ENCODE peak calls at places on chromosome 19, in eight cellular contexts. B, V, N, T, O, I, L and J are unnamed samples.

GRCh38 chr19:10660346-10660745 is 6.2 kb downstream of the ILF3 start:
- DNase-seq in B (no peak), V (no peak), N (no peak), T (no peak), O (no peak), I (no peak), L (no peak), J (no peak)

GRCh38 chr19:19062454-19063182 is 1.2 kb upstream of the SLC25A42 start:
- DNase-seq in B (peak; percentile 61), V (no peak), N (no peak), T (no peak), O (no peak), I (no peak), L (no peak), J (no peak)

GRCh38 chr19:725461-726089 is 16.8 kb downstream of the PALM start:
- DNase-seq in B (no peak), V (no peak), N (no peak), T (no peak), O (no peak), I (no peak), L (no peak), J (no peak)

GRCh38 chr19:46069841-46070341 is 29.1 kb upstream of the IGFL4 start:
- DNase-seq in B (no peak), V (no peak), N (no peak), T (no peak), O (no peak), I (no peak), L (no peak), J (no peak)

GRCh38 chr19:39752795-39753194 is 15.0 kb upstream of the CLC start:
- DNase-seq in B (no peak), V (no peak), N (no peak), T (no peak), O (no peak), I (no peak), L (no peak), J (no peak)

GRCh38 chr19:3537101-3537437 is 1.9 kb upstream of the TEKTIP1 start:
- DNase-seq in B (no peak), V (no peak), N (no peak), T (no peak), O (no peak), I (no peak), L (no peak), J (no peak)

GRCh38 chr19:8528500-8528899 is 14.5 kb upstream of the ZNF414 start:
- DNase-seq in B (no peak), V (no peak), N (no peak), T (no peak), O (no peak), I (no peak), L (no peak), J (no peak)

GRCh38 chr19:16258440-16258903 is 60.8 kb downstream of the AP1M1 start:
- DNase-seq in B (no peak), V (no peak), N (no peak), T (no peak), O (peak; percentile 68), I (no peak), L (peak; percentile 85), J (no peak)

GRCh38 chr19:7063764-7064418 is 5.4 kb upstream of the MBD3L3 start:
- DNase-seq in B (no peak), V (no peak), N (no peak), T (no peak), O (no peak), I (no peak), L (no peak), J (no peak)

GRCh38 chr19:50325310-50326100 is 3.7 kb downstream of the KCNC3 start:
- DNase-seq in B (peak; percentile 94), V (peak; percentile 84), N (no peak), T (peak; percentile 79), O (peak; percentile 85), I (peak; percentile 61), L (no peak), J (peak; percentile 95)

GRCh38 chr19:34996978-34997640 is 3.0 kb upstream of the GRAMD1A start:
- DNase-seq in B (no peak), V (no peak), N (no peak), T (no peak), O (no peak), I (no peak), L (no peak), J (no peak)

GRCh38 chr19:23437901-23438300 is 42.6 kb upstream of the ZNF91 start:
- DNase-seq in B (no peak), V (no peak), N (no peak), T (no peak), O (no peak), I (no peak), L (no peak), J (no peak)

GRCh38 chr19:47479701-47480503 is 4.1 kb downstream of the KPTN start:
- DNase-seq in B (no peak), V (no peak), N (no peak), T (no peak), O (no peak), I (no peak), L (no peak), J (no peak)

GRCh38 chr19:44260343-44260681 is 626 bp downstream of the ZNF233 start:
- DNase-seq in B (no peak), V (no peak), N (no peak), T (no peak), O (no peak), I (no peak), L (no peak), J (peak; percentile 14)

GRCh38 chr19:49684251-49684982 is 5.0 kb upstream of the ADM5 start:
- DNase-seq in B (no peak), V (no peak), N (no peak), T (no peak), O (no peak), I (no peak), L (no peak), J (peak; percentile 52)

GRCh38 chr19:1373534-1374249 is 10.0 kb upstream of the NDUFS7 start:
- DNase-seq in B (no peak), V (no peak), N (no peak), T (no peak), O (no peak), I (no peak), L (no peak), J (no peak)

GRCh38 chr19:996051-996838 is 4.0 kb upstream of the GRIN3B start:
- DNase-seq in B (no peak), V (no peak), N (no peak), T (no peak), O (peak; percentile 75), I (peak; percentile 77), L (no peak), J (peak; percentile 72)

GRCh38 chr19:2683430-2683995 is 19.0 kb downstream of the GNG7 start:
- DNase-seq in B (no peak), V (no peak), N (no peak), T (no peak), O (no peak), I (no peak), L (no peak), J (no peak)

GRCh38 chr19:3336351-3336679 is 30.1 kb upstream of the NFIC start:
- DNase-seq in B (no peak), V (no peak), N (no peak), T (no peak), O (no peak), I (no peak), L (no peak), J (no peak)

GRCh38 chr19:34274827-34275625 is 20.7 kb downstream of the GARRE1 start:
- DNase-seq in B (peak; percentile 70), V (no peak), N (no peak), T (no peak), O (no peak), I (no peak), L (no peak), J (no peak)

GRCh38 chr19:19120308-19121156 is 17.7 kb downstream of the TMEM161A start:
- DNase-seq in B (no peak), V (peak; percentile 59), N (no peak), T (no peak), O (peak; percentile 52), I (no peak), L (no peak), J (peak; percentile 24)

GRCh38 chr19:2221250-2221831 is 14.8 kb downstream of the PLEKHJ1 start:
- DNase-seq in B (no peak), V (no peak), N (no peak), T (no peak), O (no peak), I (no peak), L (no peak), J (no peak)

GRCh38 chr19:10000171-10000826 is 10.0 kb downstream of the COL5A3 start:
- DNase-seq in B (peak; percentile 89), V (peak; percentile 59), N (no peak), T (peak; percentile 1), O (peak; percentile 29), I (peak; percentile 42), L (peak; percentile 59), J (peak; percentile 86)

GRCh38 chr19:15292847-15293582 is 39.3 kb downstream of the BRD4 start:
- DNase-seq in B (no peak), V (no peak), N (no peak), T (no peak), O (peak; percentile 30), I (no peak), L (no peak), J (no peak)

GRCh38 chr19:5580116-5580515 is 12.4 kb upstream of the TINCR start:
- DNase-seq in B (no peak), V (no peak), N (no peak), T (no peak), O (no peak), I (no peak), L (no peak), J (no peak)

GRCh38 chr19:38705197-38706019 is 38.9 kb downstream of the CAPN12 start:
- DNase-seq in B (no peak), V (no peak), N (no peak), T (no peak), O (no peak), I (no peak), L (peak; percentile 73), J (no peak)

GRCh38 chr19:28324275-28325060 is 888.5 kb downstream of the UQCRFS1 start:
- DNase-seq in B (no peak), V (no peak), N (no peak), T (no peak), O (no peak), I (no peak), L (no peak), J (no peak)

GRCh38 chr19:3397266-3398022 is 31.1 kb downstream of the NFIC start:
- DNase-seq in B (peak; percentile 27), V (no peak), N (no peak), T (no peak), O (no peak), I (no peak), L (no peak), J (no peak)

GRCh38 chr19:51258165-51258564 is 7.3 kb downstream of the SIGLECL1 start:
- DNase-seq in B (no peak), V (no peak), N (no peak), T (no peak), O (no peak), I (no peak), L (no peak), J (no peak)

GRCh38 chr19:17572640-17573039 is 17.2 kb downstream of the COLGALT1 start:
- DNase-seq in B (no peak), V (no peak), N (no peak), T (no peak), O (no peak), I (no peak), L (no peak), J (no peak)

GRCh38 chr19:29615891-29616425 is 9.9 kb downstream of the POP4 start:
- DNase-seq in B (no peak), V (no peak), N (no peak), T (no peak), O (no peak), I (no peak), L (no peak), J (no peak)

GRCh38 chr19:38335949-38336637 is 463 bp downstream of the CATSPERG start:
- DNase-seq in B (peak; percentile 95), V (peak; percentile 82), N (peak; percentile 60), T (peak; percentile 91), O (peak; percentile 94), I (peak; percentile 88), L (peak; percentile 97), J (peak; percentile 94)

GRCh38 chr19:49799798-49800376 is 13.2 kb downstream of the FUZ start:
- DNase-seq in B (no peak), V (no peak), N (no peak), T (no peak), O (no peak), I (no peak), L (no peak), J (no peak)

GRCh38 chr19:46860846-46861690 is at the start of gene ARHGAP35:
- DNase-seq in B (no peak), V (no peak), N (no peak), T (no peak), O (no peak), I (peak; percentile 84), L (no peak), J (peak; percentile 94)